ENCODE peak calls at places on chromosome 20, in eight cellular contexts. V is activated T-helper 1 cell treated with anti-CD3 and anti-CD28 coated beads, Interleukin-2, amount 50 U/mL, for 16 hours; I is activated B cell treated with CpG ODN at 0.5 μM for 24 hours; F is GM12865; K is stimulated activated CD4-positive, alpha-beta T cell treated with anti-CD3 and anti-CD28 coated beads, Interleukin-1b, Interleukin-23, amount 100 ng/mL, for 24 hours; M is HEK293T; G is GM04504; O is tibial artery. A is an unnamed sample.

GRCh38 chr20:62050166-62051120 is 15.2 kb downstream of the TAF4 start:
- DNase-seq in V (no peak), I (no peak), F (no peak), K (no peak), M (no peak), G (no peak), O (no peak), A (no peak)

GRCh38 chr20:33178726-33179125 is 10.8 kb downstream of the BPIFA2 start:
- DNase-seq in V (no peak), I (no peak), F (no peak), K (no peak), M (no peak), G (no peak), O (no peak), A (no peak)

GRCh38 chr20:52242237-52243230 is 51.0 kb upstream of the ZFP64 start:
- DNase-seq in V (no peak), I (no peak), F (no peak), K (no peak), M (no peak), G (no peak), O (no peak), A (no peak)

GRCh38 chr20:62929051-62929538 is 2.8 kb upstream of the DIDO1 start:
- DNase-seq in V (peak), I (peak), F (peak), K (no peak), M (no peak), G (no peak), O (peak), A (no peak)

GRCh38 chr20:63451821-63452220 is 20.6 kb downstream of the KCNQ2 start:
- DNase-seq in V (no peak), I (no peak), F (no peak), K (no peak), M (no peak), G (no peak), O (no peak), A (no peak)

GRCh38 chr20:44594730-44595129 is 12.4 kb downstream of the PKIG start:
- DNase-seq in V (no peak), I (no peak), F (peak), K (no peak), M (no peak), G (peak), O (peak), A (no peak)

GRCh38 chr20:4814696-4815252 is 93.1 kb downstream of the PRND start:
- DNase-seq in V (peak), I (peak), F (peak), K (no peak), M (no peak), G (no peak), O (peak), A (peak)

GRCh38 chr20:20466341-20466879 is 98.5 kb downstream of the INSM1 start:
- DNase-seq in V (no peak), I (peak), F (peak), K (no peak), M (no peak), G (peak), O (no peak), A (no peak)